ENCODE peak calls at places on chromosome 1, in seven cellular contexts. One of them, this sample, is unnamed.

GRCh38 chr1:198778049-198778448 is 139.2 kb downstream of the PTPRC start:
- DNase-seq in adrenal gland: no peak
- DNase-seq in RWPE1: no peak
- DNase-seq in brain microvascular endothelial cell: peak; percentile 44
- DNase-seq in HT1080: no peak
- DNase-seq in effector memory CD4-positive, alpha-beta T cell: no peak
- DNase-seq in BJ: no peak
- DNase-seq in this sample: no peak

GRCh38 chr1:37478451-37478871 is 4.1 kb downstream of the ZC3H12A start:
- DNase-seq in adrenal gland: no peak
- DNase-seq in RWPE1: peak; percentile 39
- DNase-seq in brain microvascular endothelial cell: peak; percentile 68
- DNase-seq in HT1080: peak; percentile 88
- DNase-seq in effector memory CD4-positive, alpha-beta T cell: peak; percentile 54
- DNase-seq in BJ: no peak
- DNase-seq in this sample: no peak

GRCh38 chr1:229832695-229833094 is 206.6 kb downstream of the URB2 start:
- DNase-seq in adrenal gland: no peak
- DNase-seq in RWPE1: no peak
- DNase-seq in brain microvascular endothelial cell: no peak
- DNase-seq in HT1080: no peak
- DNase-seq in effector memory CD4-positive, alpha-beta T cell: no peak
- DNase-seq in BJ: no peak
- DNase-seq in this sample: no peak

GRCh38 chr1:173562813-173563212 is 40.1 kb downstream of the SLC9C2 start:
- DNase-seq in adrenal gland: no peak
- DNase-seq in RWPE1: no peak
- DNase-seq in brain microvascular endothelial cell: no peak
- DNase-seq in HT1080: no peak
- DNase-seq in effector memory CD4-positive, alpha-beta T cell: no peak
- DNase-seq in BJ: no peak
- DNase-seq in this sample: no peak

GRCh38 chr1:247103777-247104591 is at the start of gene ZNF669:
- DNase-seq in adrenal gland: peak; percentile 97
- DNase-seq in RWPE1: peak; percentile 96
- DNase-seq in brain microvascular endothelial cell: peak; percentile 96
- DNase-seq in HT1080: peak; percentile 90
- DNase-seq in effector memory CD4-positive, alpha-beta T cell: peak; percentile 80
- DNase-seq in BJ: peak; percentile 78
- DNase-seq in this sample: peak; percentile 91

GRCh38 chr1:201820413-201820812 is 8.5 kb upstream of the IPO9 start:
- DNase-seq in adrenal gland: no peak
- DNase-seq in RWPE1: no peak
- DNase-seq in brain microvascular endothelial cell: no peak
- DNase-seq in HT1080: no peak
- DNase-seq in effector memory CD4-positive, alpha-beta T cell: no peak
- DNase-seq in BJ: no peak
- DNase-seq in this sample: no peak

GRCh38 chr1:69524010-69524409 is 43.7 kb upstream of the LRRC7 start:
- DNase-seq in adrenal gland: no peak
- DNase-seq in RWPE1: no peak
- DNase-seq in brain microvascular endothelial cell: peak; percentile 37
- DNase-seq in HT1080: peak; percentile 18
- DNase-seq in effector memory CD4-positive, alpha-beta T cell: no peak
- DNase-seq in BJ: no peak
- DNase-seq in this sample: no peak

GRCh38 chr1:208007938-208008342 is 97.0 kb upstream of the CD34 start:
- DNase-seq in adrenal gland: no peak
- DNase-seq in RWPE1: peak; percentile 39
- DNase-seq in brain microvascular endothelial cell: peak; percentile 78
- DNase-seq in HT1080: peak; percentile 58
- DNase-seq in effector memory CD4-positive, alpha-beta T cell: no peak
- DNase-seq in BJ: no peak
- DNase-seq in this sample: peak; percentile 57

GRCh38 chr1:19257178-19257914 is 5.7 kb downstream of the MRTO4 start:
- DNase-seq in adrenal gland: peak; percentile 68
- DNase-seq in RWPE1: no peak
- DNase-seq in brain microvascular endothelial cell: no peak
- DNase-seq in HT1080: no peak
- DNase-seq in effector memory CD4-positive, alpha-beta T cell: no peak
- DNase-seq in BJ: no peak
- DNase-seq in this sample: no peak

GRCh38 chr1:169634145-169634544 is 4.2 kb upstream of the SELP start:
- DNase-seq in adrenal gland: no peak
- DNase-seq in RWPE1: no peak
- DNase-seq in brain microvascular endothelial cell: no peak
- DNase-seq in HT1080: no peak
- DNase-seq in effector memory CD4-positive, alpha-beta T cell: no peak
- DNase-seq in BJ: no peak
- DNase-seq in this sample: no peak